ENCODE peak calls at places on chromosomes 1 and 21, in six cellular contexts. Y, Q, T, C, B and P are unnamed samples.

GRCh38 chr1:233490488-233490887 is 123.4 kb upstream of the KCNK1 start:
- ATAC-seq in Y (no peak), Q (no peak), T (no peak), C (no peak), B (no peak), P (no peak)

GRCh38 chr1:163844393-163844948 is 522.7 kb downstream of the NUF2 start:
- ATAC-seq in Y (no peak), Q (no peak), T (no peak), C (no peak), B (no peak), P (no peak)

GRCh38 chr1:12098786-12099185 is 35.7 kb downstream of the TNFRSF8 start:
- ATAC-seq in Y (no peak), Q (no peak), T (no peak), C (no peak), B (no peak), P (no peak)

GRCh38 chr1:16434501-16434900 is 2.7 kb downstream of the SPATA21 start:
- ATAC-seq in Y (no peak), Q (no peak), T (no peak), C (no peak), B (no peak), P (no peak)

GRCh38 chr1:231973840-231974239 is 347.2 kb downstream of the DISC1 start:
- ATAC-seq in Y (no peak), Q (no peak), T (no peak), C (no peak), B (no peak), P (no peak)

GRCh38 chr1:183873642-183874041 is 68.7 kb downstream of the RGL1 start:
- ATAC-seq in Y (no peak), Q (no peak), T (no peak), C (no peak), B (no peak), P (peak)

GRCh38 chr1:4600615-4601460 is 53.6 kb upstream of the AJAP1 start:
- ATAC-seq in Y (no peak), Q (no peak), T (no peak), C (no peak), B (no peak), P (no peak)

GRCh38 chr1:109089242-109090015 is 1.1 kb upstream of the TMEM167B start:
- ATAC-seq in Y (peak), Q (peak), T (peak), C (no peak), B (peak), P (no peak)

GRCh38 chr1:52659851-52660596 is 27.1 kb downstream of the SHISAL2A start:
- ATAC-seq in Y (no peak), Q (no peak), T (peak), C (no peak), B (no peak), P (no peak)

GRCh38 chr1:152479792-152480595 is 30.6 kb upstream of the LCE5A start:
- ATAC-seq in Y (peak), Q (peak), T (peak), C (no peak), B (peak), P (no peak)

GRCh38 chr1:26112407-26112775 is 767 bp downstream of the PDIK1L start:
- ATAC-seq in Y (peak), Q (peak), T (peak), C (no peak), B (peak), P (no peak)

GRCh38 chr1:6224733-6225132 is 11.0 kb downstream of the ICMT start:
- ATAC-seq in Y (peak), Q (no peak), T (no peak), C (no peak), B (no peak), P (no peak)

GRCh38 chr1:118650084-118650807 is 337.9 kb downstream of the TBX15 start:
- ATAC-seq in Y (no peak), Q (no peak), T (no peak), C (no peak), B (no peak), P (no peak)

GRCh38 chr1:241156231-241156965 is 200.6 kb downstream of the RGS7 start:
- ATAC-seq in Y (peak), Q (peak), T (no peak), C (no peak), B (no peak), P (no peak)

GRCh38 chr1:41341365-41341683 is 19.9 kb upstream of the FOXO6 start:
- ATAC-seq in Y (no peak), Q (no peak), T (no peak), C (no peak), B (no peak), P (no peak)

GRCh38 chr1:23548704-23549143 is 10.6 kb downstream of the ID3 start:
- ATAC-seq in Y (no peak), Q (no peak), T (peak), C (no peak), B (no peak), P (peak)

GRCh38 chr1:15231714-15232201 is 15.3 kb upstream of the FHAD1 start:
- ATAC-seq in Y (no peak), Q (no peak), T (peak), C (no peak), B (no peak), P (no peak)

GRCh38 chr1:230423936-230424335 is 2.2 kb downstream of the PGBD5 start:
- ATAC-seq in Y (no peak), Q (no peak), T (no peak), C (no peak), B (no peak), P (no peak)

GRCh38 chr1:53306168-53306567 is 21.7 kb downstream of the LRP8 start:
- ATAC-seq in Y (no peak), Q (no peak), T (no peak), C (no peak), B (no peak), P (no peak)

GRCh38 chr1:78237364-78237916 is 191.7 kb downstream of the GIPC2 start:
- ATAC-seq in Y (no peak), Q (no peak), T (no peak), C (peak), B (no peak), P (no peak)

GRCh38 chr1:68028566-68028965 is 21.9 kb downstream of the DIRAS3 start:
- ATAC-seq in Y (no peak), Q (no peak), T (no peak), C (no peak), B (no peak), P (no peak)

GRCh38 chr1:40363721-40364120 is 9.8 kb upstream of the SMAP2 start:
- ATAC-seq in Y (peak), Q (no peak), T (peak), C (no peak), B (peak), P (no peak)

GRCh38 chr1:150961756-150962155 is 12.9 kb downstream of the CERS2 start:
- ATAC-seq in Y (peak), Q (no peak), T (no peak), C (no peak), B (peak), P (no peak)

GRCh38 chr1:43252225-43252624 is 17.6 kb upstream of the TMEM125 start:
- ATAC-seq in Y (no peak), Q (no peak), T (no peak), C (no peak), B (no peak), P (no peak)

GRCh38 chr1:40825430-40825778 is 36.8 kb downstream of the CITED4 start:
- ATAC-seq in Y (peak), Q (no peak), T (peak), C (no peak), B (no peak), P (no peak)

GRCh38 chr1:154326546-154327465 is 1.5 kb downstream of the ATP8B2 start:
- ATAC-seq in Y (no peak), Q (peak), T (peak), C (no peak), B (no peak), P (peak)

GRCh38 chr1:152621993-152622392 is 910 bp downstream of the LCE3A start:
- ATAC-seq in Y (no peak), Q (no peak), T (no peak), C (no peak), B (no peak), P (no peak)

GRCh38 chr1:214331827-214332423 is 51.0 kb downstream of the SMYD2 start:
- ATAC-seq in Y (peak), Q (peak), T (peak), C (no peak), B (peak), P (no peak)

GRCh38 chr1:210234254-210234747 is 1.7 kb downstream of the SERTAD4 start:
- ATAC-seq in Y (peak), Q (peak), T (peak), C (no peak), B (no peak), P (no peak)

GRCh38 chr1:26126321-26127084 is 14.9 kb downstream of the PDIK1L start:
- ATAC-seq in Y (no peak), Q (no peak), T (peak), C (peak), B (peak), P (no peak)

GRCh38 chr1:190667914-190668313 is 190.2 kb upstream of the BRINP3 start:
- ATAC-seq in Y (peak), Q (peak), T (no peak), C (no peak), B (no peak), P (no peak)

GRCh38 chr1:37822942-37823865 is 15.2 kb upstream of the YRDC start:
- ATAC-seq in Y (no peak), Q (no peak), T (no peak), C (no peak), B (no peak), P (no peak)

GRCh38 chr1:153816283-153816904 is 41.2 kb downstream of the SLC27A3 start:
- ATAC-seq in Y (no peak), Q (no peak), T (no peak), C (no peak), B (no peak), P (no peak)

GRCh38 chr21:35838350-35838749 is 222.0 kb downstream of the SETD4 start:
- ATAC-seq in Y (no peak), Q (no peak), T (no peak), C (no peak), B (no peak), P (no peak)

GRCh38 chr1:7298749-7299151 is 472.3 kb upstream of the VAMP3 start:
- ATAC-seq in Y (no peak), Q (peak), T (no peak), C (no peak), B (no peak), P (no peak)

GRCh38 chr1:209672705-209673630 is 2.2 kb upstream of the G0S2 start:
- ATAC-seq in Y (no peak), Q (no peak), T (peak), C (no peak), B (peak), P (no peak)

GRCh38 chr1:14677291-14677690 is 78.8 kb downstream of the KAZN start:
- ATAC-seq in Y (no peak), Q (no peak), T (no peak), C (no peak), B (no peak), P (no peak)

GRCh38 chr1:175219774-175220173 is 27.2 kb upstream of the KIAA0040 start:
- ATAC-seq in Y (no peak), Q (no peak), T (no peak), C (no peak), B (no peak), P (no peak)

GRCh38 chr1:164786980-164787833 is 228.2 kb downstream of the PBX1 start:
- ATAC-seq in Y (peak), Q (peak), T (peak), C (peak), B (peak), P (peak)

GRCh38 chr1:180836414-180836813 is 76.3 kb upstream of the KIAA1614 start:
- ATAC-seq in Y (no peak), Q (no peak), T (no peak), C (no peak), B (no peak), P (no peak)

GRCh38 chr1:44707959-44708831 is 22.8 kb downstream of the RNU5D-1 start:
- ATAC-seq in Y (peak), Q (peak), T (peak), C (peak), B (peak), P (peak)
- H3K4me3 ChIP-seq in Y (peak), Q (no peak), T (peak), C (no peak), B (no peak), P (no peak)

GRCh38 chr1:62271137-62271536 is 48.1 kb downstream of the KANK4 start:
- ATAC-seq in Y (no peak), Q (no peak), T (no peak), C (no peak), B (no peak), P (no peak)
- TF ChIP-seq CTCF in Y (no peak), Q (no peak), T (no peak), C (no peak), B (no peak), P (no peak)

GRCh38 chr1:247286134-247286670 is 30.3 kb downstream of the VN1R5 start:
- ATAC-seq in Y (no peak), Q (no peak), T (no peak), C (no peak), B (no peak), P (no peak)

GRCh38 chr1:247290576-247290975 is 34.7 kb downstream of the VN1R5 start:
- ATAC-seq in Y (no peak), Q (no peak), T (no peak), C (no peak), B (no peak), P (no peak)

GRCh38 chr1:247288341-247288740 is 32.5 kb downstream of the VN1R5 start:
- ATAC-seq in Y (no peak), Q (no peak), T (no peak), C (no peak), B (no peak), P (no peak)

GRCh38 chr1:247291161-247291560 is 35.3 kb downstream of the VN1R5 start:
- ATAC-seq in Y (no peak), Q (no peak), T (no peak), C (no peak), B (no peak), P (no peak)

DNA sequence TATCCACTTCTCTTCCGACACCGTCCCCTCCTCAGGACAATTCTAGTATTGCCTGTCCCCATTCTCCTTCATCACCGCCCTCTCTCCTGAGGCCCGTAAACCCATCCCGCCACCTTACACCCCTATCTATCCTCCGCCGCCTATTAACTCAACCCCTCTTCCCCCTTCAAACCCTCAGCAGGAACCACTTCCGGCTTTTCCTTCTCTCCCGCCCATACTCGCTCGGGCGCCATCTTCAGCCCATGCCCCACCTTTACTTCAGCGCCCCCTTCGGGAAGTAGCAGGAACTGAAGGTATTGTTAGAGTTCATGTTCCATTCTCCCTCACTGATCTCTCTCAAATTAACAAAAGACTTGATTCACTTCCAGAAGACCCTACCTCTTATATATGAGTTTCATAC is 31.6 kb downstream of the VN1R5 start:
- ATAC-seq in Y (no peak), Q (no peak), T (no peak), C (no peak), B (peak), P (no peak)
- TF ChIP-seq EP300 in Y (no peak), Q (no peak), T (no peak), C (no peak), B (no peak), P (no peak)

GRCh38 chr1:10280442-10281350 is 70.3 kb downstream of the KIF1B start:
- ATAC-seq in Y (no peak), Q (no peak), T (no peak), C (no peak), B (no peak), P (no peak)

GRCh38 chr1:10283318-10283984 is 73.1 kb downstream of the KIF1B start:
- ATAC-seq in Y (no peak), Q (no peak), T (peak), C (no peak), B (peak), P (no peak)

GRCh38 chr1:10278880-10279279 is 68.5 kb downstream of the KIF1B start:
- ATAC-seq in Y (no peak), Q (no peak), T (no peak), C (no peak), B (no peak), P (no peak)
- H3K4me3 ChIP-seq in Y (no peak), Q (no peak), T (no peak), C (no peak), B (no peak), P (no peak)

DNA sequence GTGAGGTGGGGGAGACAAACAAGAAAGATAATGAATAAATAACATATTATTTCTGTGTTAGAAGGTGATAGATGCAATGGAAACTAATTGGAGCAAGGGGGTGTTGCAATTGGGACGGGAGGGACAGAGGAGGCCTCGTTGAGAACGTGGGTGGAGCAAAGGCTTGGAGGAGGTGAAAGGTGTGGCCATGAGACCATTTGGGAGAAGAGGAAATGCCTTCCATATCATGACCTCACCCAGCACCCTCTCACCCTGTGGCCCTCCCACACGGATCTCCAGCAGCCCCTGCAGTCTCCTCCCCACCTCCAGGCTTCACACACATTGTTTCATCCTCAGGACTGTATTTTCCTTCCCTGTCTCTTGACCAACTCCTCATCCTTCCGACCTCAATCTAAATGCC is 85.3 kb upstream of the ARHGAP29 start:
- ATAC-seq in Y (no peak), Q (peak), T (no peak), C (no peak), B (no peak), P (no peak)
- TF ChIP-seq CTCF in Y (no peak), Q (no peak), T (no peak), C (no peak), B (no peak), P (no peak)

GRCh38 chr1:76627498-76627897 is 239.8 kb upstream of the ST6GALNAC5 start:
- ATAC-seq in Y (no peak), Q (no peak), T (no peak), C (no peak), B (no peak), P (no peak)
- TF ChIP-seq EP300 in Y (no peak), Q (no peak), T (no peak), C (no peak), B (no peak), P (no peak)

DNA sequence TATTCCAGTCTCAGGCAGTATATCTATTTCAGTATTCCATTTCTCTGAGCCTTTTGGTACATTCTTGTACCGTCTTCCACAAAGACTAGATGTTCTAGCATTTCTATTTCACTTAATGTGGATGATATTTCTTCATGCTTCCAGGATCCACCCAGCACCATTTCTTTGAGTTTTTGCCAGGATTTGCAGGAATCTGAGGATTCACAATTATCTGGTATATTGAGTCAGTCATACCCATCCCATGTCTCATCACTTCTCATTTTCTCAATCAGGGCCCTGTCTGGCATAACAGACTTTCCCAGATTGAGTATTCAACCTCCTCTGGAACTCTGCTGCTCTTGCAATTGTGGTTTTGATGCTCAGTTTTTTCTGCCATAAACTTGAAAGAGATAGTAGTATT is 20.9 kb upstream of the COL11A1 start:
- ATAC-seq in Y (no peak), Q (no peak), T (no peak), C (no peak), B (no peak), P (no peak)
- H3K4me3 ChIP-seq in Y (no peak), Q (no peak), T (no peak), C (no peak), B (no peak), P (no peak)

DNA sequence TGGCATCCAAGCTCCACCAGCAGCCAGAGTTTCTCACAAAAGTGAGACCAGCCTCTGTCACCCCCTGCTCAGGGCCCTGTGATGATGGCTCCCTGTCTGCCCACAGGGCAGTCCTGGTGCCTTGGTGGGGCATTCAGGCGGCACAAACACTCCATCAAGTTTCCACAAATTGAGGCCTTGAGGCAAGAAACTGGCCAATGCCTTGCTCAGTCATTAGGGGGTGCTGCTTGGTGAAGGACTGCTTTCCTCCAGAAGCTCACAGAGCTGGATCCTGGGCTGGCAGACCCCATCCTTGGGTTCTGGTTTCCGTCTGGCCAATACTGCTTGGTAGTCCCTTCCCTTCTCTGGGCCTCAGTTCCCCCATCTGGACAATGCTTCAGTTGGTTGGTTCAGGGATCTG is 12.5 kb upstream of the AHDC1 start:
- ATAC-seq in Y (peak), Q (no peak), T (no peak), C (no peak), B (peak), P (no peak)
- TF ChIP-seq CTCF in Y (peak), Q (no peak), T (peak), C (no peak), B (peak), P (no peak)